ENCODE peak calls at places on chromosomes 3 and 15, in four cellular contexts. I is HepG2, A is HCT116, B is H1. J is an unnamed sample.

GRCh38 chr3:119019767-119020518 is 14.7 kb downstream of the IGSF11 start:
- DNase-seq in I (no peak), B (no peak), A (no peak), J (no peak)

GRCh38 chr3:196227629-196228493 is 11.5 kb downstream of the SLC51A start:
- DNase-seq in B (no peak), I (peak; percentile 43), A (no peak), J (no peak)

GRCh38 chr3:81660036-81660435 is 101.4 kb downstream of the GBE1 start:
- DNase-seq in A (no peak), B (no peak), I (no peak), J (no peak)

GRCh38 chr3:53996153-53996861 is 104.6 kb upstream of the SELENOK start:
- DNase-seq in A (no peak), B (no peak), I (no peak), J (no peak)

GRCh38 chr3:122679467-122680291 is 960 bp upstream of the PARP14 start:
- DNase-seq in A (no peak), B (no peak), I (no peak), J (no peak)

GRCh38 chr3:155363690-155364070 is 70.2 kb upstream of the STRIT1 start:
- DNase-seq in A (no peak), I (no peak), B (no peak), J (no peak)

GRCh38 chr3:11430207-11430606 is 158.0 kb downstream of the ATG7 start:
- DNase-seq in A (no peak), I (no peak), B (no peak), J (no peak)

GRCh38 chr3:56468184-56469106 is at the start of gene ERC2:
- DNase-seq in B (peak; percentile 92), A (no peak), I (peak; percentile 34), J (peak; percentile 12)

GRCh38 chr15:75235051-75235673 is 23.0 kb upstream of the GOLGA6C start:
- DNase-seq in A (no peak), I (no peak), B (no peak), J (no peak)

GRCh38 chr3:45748068-45748467 is 48.3 kb downstream of the SLC6A20 start:
- DNase-seq in I (no peak), B (no peak), A (no peak), J (no peak)

GRCh38 chr15:46409879-46410278 is 775.0 kb downstream of the SQOR start:
- DNase-seq in A (no peak), B (no peak), I (no peak), J (no peak)

GRCh38 chr3:96869316-96869715 is 54.9 kb downstream of the EPHA6 start:
- DNase-seq in I (no peak), B (no peak), A (no peak), J (no peak)

GRCh38 chr3:183123891-183124290 is 24.6 kb upstream of the MCCC1 start:
- DNase-seq in B (no peak), A (no peak), I (no peak), J (no peak)

GRCh38 chr3:129722527-129722926 is 116.1 kb upstream of the PLXND1 start:
- DNase-seq in A (no peak), I (no peak), B (no peak), J (no peak)

GRCh38 chr3:102530443-102531195 is 95.8 kb downstream of the ZPLD1 start:
- DNase-seq in B (no peak), A (no peak), I (no peak), J (peak; percentile 49)

GRCh38 chr3:150300847-150301517 is 107.1 kb upstream of the TSC22D2 start:
- DNase-seq in B (no peak), I (no peak), A (no peak), J (no peak)

GRCh38 chr15:70267879-70268278 is 170.2 kb upstream of the TLE3 start:
- DNase-seq in B (no peak), I (no peak), A (no peak), J (no peak)

GRCh38 chr15:80072285-80072684 is 12.8 kb downstream of the ZFAND6 start:
- DNase-seq in I (peak; percentile 91), B (no peak), A (peak; percentile 87), J (peak; percentile 96)

GRCh38 chr3:46027021-46027705 is at the start of gene XCR1:
- DNase-seq in I (no peak), A (no peak), B (no peak), J (no peak)

GRCh38 chr3:135752851-135753250 is 212.7 kb upstream of the PPP2R3A start:
- DNase-seq in A (no peak), I (peak; percentile 3), B (no peak), J (peak; percentile 47)

GRCh38 chr3:161914703-161915102 is 418.1 kb downstream of the OTOL1 start:
- DNase-seq in B (peak; percentile 64), I (peak; percentile 44), A (no peak), J (no peak)

GRCh38 chr3:62229908-62230307 is 143.4 kb downstream of the FEZF2 start:
- DNase-seq in A (peak; percentile 10), B (no peak), I (no peak), J (peak; percentile 29)

GRCh38 chr15:85649372-85649771 is 145.4 kb downstream of the KLHL25 start:
- DNase-seq in A (no peak), I (peak; percentile 74), B (no peak), J (no peak)

GRCh38 chr15:91068966-91069365 is 31.1 kb upstream of the SV2B start:
- DNase-seq in B (no peak), A (no peak), I (no peak), J (no peak)

GRCh38 chr3:5095879-5096278 is 26.2 kb upstream of the ARL8B start:
- DNase-seq in A (no peak), B (peak; percentile 76), I (no peak), J (no peak)

GRCh38 chr3:1068985-1069384 is 23.8 kb upstream of the CNTN6 start:
- DNase-seq in B (no peak), A (no peak), I (no peak), J (no peak)

GRCh38 chr3:145518639-145519038 is 642.3 kb downstream of the PLOD2 start:
- DNase-seq in A (no peak), B (no peak), I (peak; percentile 67), J (no peak)

GRCh38 chr3:101836907-101837598 is 12.3 kb upstream of the NFKBIZ start:
- DNase-seq in B (no peak), A (no peak), I (no peak), J (no peak)

GRCh38 chr3:180306691-180307090 is 270.0 kb upstream of the PEX5L start:
- DNase-seq in I (no peak), A (no peak), B (no peak), J (peak; percentile 66)

GRCh38 chr3:143070977-143071551 is 48.5 kb upstream of the CHST2 start:
- DNase-seq in A (no peak), I (peak; percentile 24), B (no peak), J (no peak)
- TF ChIP-seq JUND in A (no peak), I (no peak), B (no peak), J (no peak)

GRCh38 chr15:66356069-66356358 is 471 bp downstream of the TIPIN start:
- DNase-seq in B (no peak), A (no peak), I (no peak), J (no peak)
- TF ChIP-seq JUND in B (no peak), A (no peak), I (no peak), J (no peak)

DNA sequence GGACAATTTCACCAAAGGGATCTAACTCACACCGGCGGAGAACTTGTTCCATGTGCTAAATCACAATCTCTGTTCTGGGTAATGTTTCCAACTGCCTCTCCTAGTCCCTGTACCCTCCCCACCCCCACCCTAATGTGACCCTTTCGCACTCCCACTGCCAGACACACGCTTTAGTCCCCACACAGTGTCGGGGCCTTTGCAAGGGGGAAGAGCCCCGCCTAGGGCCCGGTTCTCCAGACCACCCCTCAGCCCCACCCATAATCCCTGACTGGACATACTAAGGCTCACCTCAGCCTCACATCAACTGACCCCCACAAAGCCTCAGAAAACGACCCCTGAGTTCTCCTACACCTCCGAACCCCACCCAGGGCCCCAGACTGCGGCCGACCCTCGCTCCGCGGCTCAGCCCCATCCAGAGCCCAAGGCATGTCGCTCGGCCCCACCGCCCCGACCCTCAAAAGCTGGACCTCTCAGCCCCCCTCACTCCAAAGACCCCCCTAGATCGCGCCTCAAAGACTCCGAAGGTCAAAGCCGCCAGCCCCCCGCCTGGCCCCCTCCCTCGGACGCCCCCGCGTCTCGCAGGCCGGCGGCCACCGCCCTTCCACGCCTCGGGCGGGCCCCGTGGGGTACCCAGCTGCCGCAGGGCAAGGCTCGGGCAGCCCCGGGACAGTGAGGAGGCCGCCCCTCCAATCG is 72.0 kb upstream of the MAP4 start:
- DNase-seq in I (no peak), A (no peak), B (peak; percentile 54), J (peak; percentile 26)
- TF ChIP-seq JUND in I (no peak), A (no peak), B (no peak), J (no peak)

GRCh38 chr3:98232489-98232888 is 31.6 kb upstream of the OR5H6 start:
- DNase-seq in B (no peak), A (no peak), I (no peak), J (no peak)
- TF ChIP-seq JUND in B (no peak), A (no peak), I (no peak), J (no peak)

GRCh38 chr3:71468311-71469130 is 115.0 kb downstream of the FOXP1 start:
- DNase-seq in A (no peak), B (no peak), I (no peak), J (no peak)
- TF ChIP-seq JUND in A (no peak), B (no peak), I (no peak), J (no peak)

DNA sequence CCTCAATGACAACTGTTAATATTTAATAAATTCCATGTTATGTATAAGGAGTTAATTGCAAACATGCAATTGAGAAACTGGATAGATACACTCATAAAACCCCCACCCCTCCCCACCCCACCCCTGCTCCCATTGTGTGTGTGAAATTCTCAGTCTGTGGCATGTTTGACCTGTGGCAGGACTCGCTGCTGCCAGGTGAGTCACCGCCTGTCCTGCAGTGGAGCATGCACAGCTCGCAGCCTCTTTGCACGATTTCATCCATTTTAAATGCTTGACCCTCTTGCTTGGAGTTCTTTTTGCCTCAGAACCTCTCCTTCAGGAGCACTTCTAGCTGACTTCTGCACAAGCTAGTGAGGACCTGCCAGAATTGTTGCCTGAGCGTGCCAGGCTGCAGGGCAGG is 5.3 kb upstream of the APEH start:
- DNase-seq in B (no peak), A (no peak), I (peak; percentile 21), J (peak; percentile 19)
- TF ChIP-seq JUND in B (no peak), A (no peak), I (no peak), J (no peak)

GRCh38 chr3:188531210-188531609 is 377.3 kb downstream of the LPP start:
- DNase-seq in A (no peak), I (peak; percentile 31), B (no peak), J (no peak)
- TF ChIP-seq JUND in A (no peak), I (no peak), B (no peak), J (no peak)